ENCODE peak calls at places on chromosomes 13 and 19, in eight cellular contexts. One of them, this sample, is unnamed.
A peak's percentile ranks its signal among the peaks of the same experiment; 100 is the strongest.

GRCh38 chr13:66933994-66934393 is 296.1 kb downstream of the PCDH9 start:
- DNase-seq in epithelial cell of esophagus: peak; percentile 97
- DNase-seq in transverse colon: no peak
- DNase-seq in upper lobe of left lung: no peak
- DNase-seq in tibial nerve: no peak
- DNase-seq in IMR-90: peak; percentile 90
- DNase-seq in brain microvascular endothelial cell: peak; percentile 86
- DNase-seq in heart right ventricle: no peak
- DNase-seq in this sample: no peak

GRCh38 chr13:50994651-50995050 is 85.1 kb downstream of the RNASEH2B start:
- DNase-seq in epithelial cell of esophagus: no peak
- DNase-seq in transverse colon: no peak
- DNase-seq in upper lobe of left lung: no peak
- DNase-seq in tibial nerve: no peak
- DNase-seq in IMR-90: no peak
- DNase-seq in brain microvascular endothelial cell: no peak
- DNase-seq in heart right ventricle: no peak
- DNase-seq in this sample: no peak

GRCh38 chr13:39317284-39317683 is 279.0 kb downstream of the NHLRC3 start:
- DNase-seq in epithelial cell of esophagus: peak; percentile 34
- DNase-seq in transverse colon: peak; percentile 11
- DNase-seq in upper lobe of left lung: no peak
- DNase-seq in tibial nerve: peak; percentile 38
- DNase-seq in IMR-90: peak; percentile 62
- DNase-seq in brain microvascular endothelial cell: peak; percentile 29
- DNase-seq in heart right ventricle: peak; percentile 43
- DNase-seq in this sample: no peak

GRCh38 chr13:113033498-113033897 is 64.5 kb downstream of the MCF2L start:
- DNase-seq in epithelial cell of esophagus: no peak
- DNase-seq in transverse colon: no peak
- DNase-seq in upper lobe of left lung: peak; percentile 41
- DNase-seq in tibial nerve: no peak
- DNase-seq in IMR-90: no peak
- DNase-seq in brain microvascular endothelial cell: no peak
- DNase-seq in heart right ventricle: no peak
- DNase-seq in this sample: no peak

GRCh38 chr19:15251749-15252397 is 19.6 kb upstream of the EPHX3 start:
- DNase-seq in epithelial cell of esophagus: peak; percentile 68
- DNase-seq in transverse colon: peak; percentile 67
- DNase-seq in upper lobe of left lung: peak; percentile 82
- DNase-seq in tibial nerve: peak; percentile 69
- DNase-seq in IMR-90: peak; percentile 96
- DNase-seq in brain microvascular endothelial cell: peak; percentile 92
- DNase-seq in heart right ventricle: peak; percentile 86
- DNase-seq in this sample: no peak

GRCh38 chr19:49558591-49558990 is 21.8 kb downstream of the NOSIP start:
- DNase-seq in epithelial cell of esophagus: no peak
- DNase-seq in transverse colon: no peak
- DNase-seq in upper lobe of left lung: no peak
- DNase-seq in tibial nerve: no peak
- DNase-seq in IMR-90: no peak
- DNase-seq in brain microvascular endothelial cell: no peak
- DNase-seq in heart right ventricle: no peak
- DNase-seq in this sample: no peak

GRCh38 chr13:72314210-72314609 is 413.2 kb downstream of the MZT1 start:
- DNase-seq in epithelial cell of esophagus: no peak
- DNase-seq in transverse colon: no peak
- DNase-seq in upper lobe of left lung: no peak
- DNase-seq in tibial nerve: no peak
- DNase-seq in IMR-90: no peak
- DNase-seq in brain microvascular endothelial cell: no peak
- DNase-seq in heart right ventricle: no peak
- DNase-seq in this sample: no peak

GRCh38 chr13:50800091-50800739 is 43.3 kb downstream of the DLEU7 start:
- DNase-seq in epithelial cell of esophagus: no peak
- DNase-seq in transverse colon: no peak
- DNase-seq in upper lobe of left lung: no peak
- DNase-seq in tibial nerve: no peak
- DNase-seq in IMR-90: no peak
- DNase-seq in brain microvascular endothelial cell: no peak
- DNase-seq in heart right ventricle: no peak
- DNase-seq in this sample: no peak

GRCh38 chr19:9498183-9498902 is at the start of gene ZNF560:
- DNase-seq in epithelial cell of esophagus: peak; percentile 4
- DNase-seq in transverse colon: no peak
- DNase-seq in upper lobe of left lung: peak; percentile 61
- DNase-seq in tibial nerve: no peak
- DNase-seq in IMR-90: peak; percentile 12
- DNase-seq in brain microvascular endothelial cell: peak; percentile 20
- DNase-seq in heart right ventricle: no peak
- DNase-seq in this sample: peak; percentile 18

GRCh38 chr19:23884363-23884762 is 30.3 kb upstream of the ZNF726 start:
- DNase-seq in epithelial cell of esophagus: no peak
- DNase-seq in transverse colon: no peak
- DNase-seq in upper lobe of left lung: no peak
- DNase-seq in tibial nerve: no peak
- DNase-seq in IMR-90: no peak
- DNase-seq in brain microvascular endothelial cell: no peak
- DNase-seq in heart right ventricle: no peak
- DNase-seq in this sample: no peak

GRCh38 chr19:19544257-19545127 is 6.4 kb downstream of the CILP2 start:
- DNase-seq in epithelial cell of esophagus: no peak
- DNase-seq in transverse colon: no peak
- DNase-seq in upper lobe of left lung: peak; percentile 73
- DNase-seq in tibial nerve: no peak
- DNase-seq in IMR-90: no peak
- DNase-seq in brain microvascular endothelial cell: no peak
- DNase-seq in heart right ventricle: no peak
- DNase-seq in this sample: no peak

GRCh38 chr19:48750351-48750750 is 2.1 kb downstream of the FUT1 start:
- DNase-seq in epithelial cell of esophagus: no peak
- DNase-seq in transverse colon: no peak
- DNase-seq in upper lobe of left lung: peak; percentile 81
- DNase-seq in tibial nerve: no peak
- DNase-seq in IMR-90: no peak
- DNase-seq in brain microvascular endothelial cell: no peak
- DNase-seq in heart right ventricle: no peak
- DNase-seq in this sample: no peak

GRCh38 chr19:33740811-33741396 is 55.8 kb upstream of the KCTD15 start:
- DNase-seq in epithelial cell of esophagus: peak; percentile 20
- DNase-seq in transverse colon: no peak
- DNase-seq in upper lobe of left lung: no peak
- DNase-seq in tibial nerve: no peak
- DNase-seq in IMR-90: peak; percentile 38
- DNase-seq in brain microvascular endothelial cell: peak; percentile 32
- DNase-seq in heart right ventricle: peak; percentile 42
- DNase-seq in this sample: no peak

GRCh38 chr19:29715695-29716581 is 877 bp upstream of the C19orf12 start:
- DNase-seq in epithelial cell of esophagus: peak; percentile 6
- DNase-seq in transverse colon: peak; percentile 42
- DNase-seq in upper lobe of left lung: no peak
- DNase-seq in tibial nerve: no peak
- DNase-seq in IMR-90: no peak
- DNase-seq in brain microvascular endothelial cell: no peak
- DNase-seq in heart right ventricle: no peak
- DNase-seq in this sample: no peak

DNA sequence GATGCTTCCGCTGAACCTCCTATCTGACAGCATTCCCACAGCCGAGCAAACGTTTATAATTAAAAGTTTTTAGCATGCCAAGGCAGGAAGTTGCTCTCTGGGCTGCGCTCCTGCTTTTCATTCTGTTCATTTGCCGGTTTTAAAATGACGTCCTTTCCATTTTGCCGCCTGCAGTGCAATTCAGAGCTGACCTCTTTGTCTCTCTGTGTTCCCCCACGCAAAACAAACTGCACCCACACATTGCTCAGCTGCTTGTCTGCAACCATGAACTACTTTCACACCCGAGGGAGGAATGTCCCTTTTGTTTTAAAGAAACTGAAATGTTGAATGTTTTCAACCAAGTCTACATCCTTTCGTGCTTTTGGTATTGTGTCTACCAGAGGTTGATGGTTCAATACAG is 416.5 kb downstream of the EFNB2 start:
- DNase-seq in epithelial cell of esophagus: no peak
- DNase-seq in transverse colon: no peak
- DNase-seq in upper lobe of left lung: no peak
- DNase-seq in tibial nerve: no peak
- DNase-seq in IMR-90: no peak
- DNase-seq in brain microvascular endothelial cell: no peak
- DNase-seq in heart right ventricle: no peak
- DNase-seq in this sample: no peak
- H3K4me3 ChIP-seq in epithelial cell of esophagus: no peak overlapping the region
- H3K4me3 ChIP-seq in transverse colon: no peak overlapping the region
- H3K4me3 ChIP-seq in upper lobe of left lung: no peak overlapping the region
- H3K4me3 ChIP-seq in tibial nerve: no peak overlapping the region
- H3K4me3 ChIP-seq in IMR-90: no peak overlapping the region
- H3K4me3 ChIP-seq in brain microvascular endothelial cell: no peak overlapping the region
- H3K4me3 ChIP-seq in heart right ventricle: no peak overlapping the region
- H3K4me3 ChIP-seq in this sample: no peak overlapping the region

DNA sequence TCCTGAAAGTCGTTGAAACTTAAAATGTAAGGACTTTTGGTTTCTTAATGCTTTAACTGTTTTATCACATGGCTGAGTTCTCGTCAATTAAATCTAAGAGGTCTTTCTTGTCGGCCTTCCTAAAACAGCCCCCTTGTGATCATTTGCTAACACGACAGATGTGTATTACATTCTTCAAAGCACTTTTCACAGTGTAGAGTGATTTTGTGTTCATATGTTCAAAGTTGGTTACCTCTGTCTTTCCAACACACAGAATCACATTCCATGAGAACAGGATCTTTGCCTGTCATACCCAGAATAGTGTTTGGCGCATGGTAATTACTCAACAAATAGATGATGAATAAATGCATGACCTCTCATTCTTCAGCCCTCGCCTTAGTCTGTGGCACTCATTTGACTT is 1.1 kb downstream of the GTF2F2 start:
- DNase-seq in epithelial cell of esophagus: peak; percentile 61
- DNase-seq in transverse colon: no peak
- DNase-seq in upper lobe of left lung: no peak
- DNase-seq in tibial nerve: no peak
- DNase-seq in IMR-90: peak; percentile 53
- DNase-seq in brain microvascular endothelial cell: peak; percentile 9
- DNase-seq in heart right ventricle: no peak
- DNase-seq in this sample: peak; percentile 15
- TF ChIP-seq CTCF in epithelial cell of esophagus: peak; percentile 33
- TF ChIP-seq CTCF in transverse colon: no peak
- TF ChIP-seq CTCF in upper lobe of left lung: no peak
- TF ChIP-seq CTCF in tibial nerve: no peak
- TF ChIP-seq CTCF in IMR-90: peak; percentile 31
- TF ChIP-seq CTCF in brain microvascular endothelial cell: peak; percentile 28
- TF ChIP-seq CTCF in heart right ventricle: no peak
- TF ChIP-seq CTCF in this sample: no peak

GRCh38 chr13:100674363-100674847 is at the start of gene TMTC4:
- DNase-seq in epithelial cell of esophagus: no peak
- DNase-seq in transverse colon: peak; percentile 32
- DNase-seq in upper lobe of left lung: no peak
- DNase-seq in tibial nerve: no peak
- DNase-seq in IMR-90: no peak
- DNase-seq in brain microvascular endothelial cell: no peak
- DNase-seq in heart right ventricle: no peak
- DNase-seq in this sample: no peak
- H3K4me3 ChIP-seq in epithelial cell of esophagus: peak within 1 kb of the TSS; percentile 69
- H3K4me3 ChIP-seq in transverse colon: peak within 1 kb of the TSS; percentile 89
- H3K4me3 ChIP-seq in upper lobe of left lung: peak within 1 kb of the TSS; percentile 100
- H3K4me3 ChIP-seq in tibial nerve: peak within 1 kb of the TSS; percentile 93
- H3K4me3 ChIP-seq in IMR-90: peak within 1 kb of the TSS; percentile 93
- H3K4me3 ChIP-seq in brain microvascular endothelial cell: peak within 1 kb of the TSS; percentile 74
- H3K4me3 ChIP-seq in heart right ventricle: peak within 1 kb of the TSS; percentile 66
- H3K4me3 ChIP-seq in this sample: peak within 1 kb of the TSS; percentile 81

DNA sequence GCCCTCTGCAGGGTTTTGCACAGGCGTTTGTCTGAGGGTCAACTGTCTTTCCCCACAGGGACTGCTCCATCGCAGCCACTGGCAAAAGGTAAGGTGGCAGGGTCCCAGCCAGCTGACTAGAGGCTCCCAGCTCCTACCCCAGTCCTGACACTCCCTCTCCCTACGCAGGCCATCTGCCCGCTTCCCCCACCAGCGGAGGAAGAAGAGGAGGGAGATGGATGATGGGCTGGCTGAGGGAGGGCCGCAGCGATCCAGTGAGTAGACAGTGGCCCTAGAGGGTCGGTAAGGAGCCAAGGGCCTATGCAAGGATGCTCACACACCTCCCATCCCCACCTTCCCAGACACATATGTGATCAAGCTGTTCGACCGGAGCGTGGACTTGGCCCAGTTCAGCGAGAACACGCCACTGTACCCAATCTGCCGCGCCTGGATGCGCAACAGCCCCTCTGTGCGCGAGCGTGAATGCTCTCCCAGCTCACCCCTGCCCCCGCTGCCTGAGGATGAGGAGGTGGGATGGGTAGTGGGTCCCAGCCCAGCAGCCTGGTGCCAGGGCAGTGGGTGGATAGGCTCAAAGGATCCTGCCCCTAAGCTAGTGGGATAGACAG is 4.0 kb downstream of the HSPB6 start:
- DNase-seq in epithelial cell of esophagus: no peak
- DNase-seq in transverse colon: peak; percentile 7
- DNase-seq in upper lobe of left lung: peak; percentile 68
- DNase-seq in tibial nerve: no peak
- DNase-seq in IMR-90: no peak
- DNase-seq in brain microvascular endothelial cell: no peak
- DNase-seq in heart right ventricle: no peak
- DNase-seq in this sample: no peak
- TF ChIP-seq CTCF in epithelial cell of esophagus: no peak
- TF ChIP-seq CTCF in transverse colon: no peak
- TF ChIP-seq CTCF in upper lobe of left lung: no peak
- TF ChIP-seq CTCF in tibial nerve: no peak
- TF ChIP-seq CTCF in IMR-90: no peak
- TF ChIP-seq CTCF in brain microvascular endothelial cell: no peak
- TF ChIP-seq CTCF in heart right ventricle: no peak
- TF ChIP-seq CTCF in this sample: no peak

GRCh38 chr13:46624821-46625220 is 71.9 kb downstream of the LRCH1 start:
- DNase-seq in epithelial cell of esophagus: no peak
- DNase-seq in transverse colon: no peak
- DNase-seq in upper lobe of left lung: no peak
- DNase-seq in tibial nerve: no peak
- DNase-seq in IMR-90: no peak
- DNase-seq in brain microvascular endothelial cell: no peak
- DNase-seq in heart right ventricle: no peak
- DNase-seq in this sample: no peak

GRCh38 chr13:46629811-46630413 is 76.9 kb downstream of the LRCH1 start:
- DNase-seq in epithelial cell of esophagus: no peak
- DNase-seq in transverse colon: no peak
- DNase-seq in upper lobe of left lung: no peak
- DNase-seq in tibial nerve: no peak
- DNase-seq in IMR-90: no peak
- DNase-seq in brain microvascular endothelial cell: no peak
- DNase-seq in heart right ventricle: no peak
- DNase-seq in this sample: no peak

GRCh38 chr13:46624353-46624752 is 71.4 kb downstream of the LRCH1 start:
- DNase-seq in epithelial cell of esophagus: no peak
- DNase-seq in transverse colon: no peak
- DNase-seq in upper lobe of left lung: no peak
- DNase-seq in tibial nerve: no peak
- DNase-seq in IMR-90: no peak
- DNase-seq in brain microvascular endothelial cell: no peak
- DNase-seq in heart right ventricle: no peak
- DNase-seq in this sample: no peak

GRCh38 chr13:46628622-46629365 is 75.8 kb downstream of the LRCH1 start:
- DNase-seq in epithelial cell of esophagus: no peak
- DNase-seq in transverse colon: no peak
- DNase-seq in upper lobe of left lung: no peak
- DNase-seq in tibial nerve: no peak
- DNase-seq in IMR-90: no peak
- DNase-seq in brain microvascular endothelial cell: no peak
- DNase-seq in heart right ventricle: no peak
- DNase-seq in this sample: no peak

GRCh38 chr13:46627462-46627861 is 74.5 kb downstream of the LRCH1 start:
- DNase-seq in epithelial cell of esophagus: no peak
- DNase-seq in transverse colon: no peak
- DNase-seq in upper lobe of left lung: no peak
- DNase-seq in tibial nerve: no peak
- DNase-seq in IMR-90: no peak
- DNase-seq in brain microvascular endothelial cell: no peak
- DNase-seq in heart right ventricle: no peak
- DNase-seq in this sample: no peak
- H3K4me3 ChIP-seq in epithelial cell of esophagus: no peak overlapping the region
- H3K4me3 ChIP-seq in transverse colon: no peak overlapping the region
- H3K4me3 ChIP-seq in upper lobe of left lung: no peak overlapping the region
- H3K4me3 ChIP-seq in tibial nerve: no peak overlapping the region
- H3K4me3 ChIP-seq in IMR-90: no peak overlapping the region
- H3K4me3 ChIP-seq in brain microvascular endothelial cell: no peak overlapping the region
- H3K4me3 ChIP-seq in heart right ventricle: no peak overlapping the region
- H3K4me3 ChIP-seq in this sample: no peak overlapping the region